ENCODE peak calls at places on chromosomes 7 and 10, in five cellular contexts. G is hypothalamus, A is lower lobe of right lung, Q is ELR, O is fibroblast of the conjunctiva. L is an unnamed sample.

GRCh38 chr10:127875916-127876315 is 16.8 kb downstream of the CLRN3 start:
- DNase-seq in G (no peak), A (no peak), Q (no peak), O (no peak), L (peak; percentile 10)

GRCh38 chr7:1668486-1668931 is 1.6 kb upstream of the ELFN1 start:
- DNase-seq in G (no peak), A (peak; percentile 35), Q (peak; percentile 18), O (no peak), L (no peak)

GRCh38 chr10:127649642-127650041 is 87.3 kb upstream of the FOXI2 start:
- DNase-seq in G (no peak), A (no peak), Q (peak; percentile 0), O (no peak), L (no peak)

GRCh38 chr7:151993977-151994676 is 31.3 kb upstream of the GALNT11 start:
- DNase-seq in G (no peak), A (no peak), Q (no peak), O (no peak), L (peak; percentile 49)

GRCh38 chr7:50562126-50562525 is 3.1 kb downstream of the DDC start:
- DNase-seq in G (no peak), A (no peak), Q (no peak), O (no peak), L (no peak)

GRCh38 chr10:79995979-79996629 is 47.2 kb upstream of the SFTPD start:
- DNase-seq in G (no peak), A (no peak), Q (no peak), O (no peak), L (no peak)

GRCh38 chr10:131211556-131211955 is 100.0 kb downstream of the TCERG1L start:
- DNase-seq in G (no peak), A (no peak), Q (no peak), O (no peak), L (no peak)

GRCh38 chr7:93958651-93959050 is 37.1 kb downstream of the GNG11 start:
- DNase-seq in G (no peak), A (no peak), Q (peak; percentile 38), O (no peak), L (no peak)

GRCh38 chr7:40489844-40490602 is 355.2 kb downstream of the SUGCT start:
- DNase-seq in G (no peak), A (no peak), Q (no peak), O (no peak), L (no peak)

GRCh38 chr10:74917481-74918077 is 91.2 kb downstream of the KAT6B start:
- DNase-seq in G (no peak), A (no peak), Q (peak; percentile 89), O (peak; percentile 22), L (no peak)

GRCh38 chr10:79928028-79928583 is 20.8 kb downstream of the SFTPD start:
- DNase-seq in G (no peak), A (no peak), Q (no peak), O (no peak), L (no peak)

GRCh38 chr7:38299275-38299931 is 26.0 kb upstream of the TARP start:
- DNase-seq in G (no peak), A (no peak), Q (no peak), O (no peak), L (no peak)

GRCh38 chr10:43979551-43979950 is 330.9 kb upstream of the ZNF32 start:
- DNase-seq in G (no peak), A (no peak), Q (no peak), O (no peak), L (no peak)

GRCh38 chr7:24457215-24457549 is 116.1 kb upstream of the PALS2 start:
- DNase-seq in G (no peak), A (no peak), Q (no peak), O (no peak), L (no peak)

GRCh38 chr10:126117196-126117595 is 220.8 kb downstream of the FANK1 start:
- DNase-seq in G (no peak), A (no peak), Q (no peak), O (no peak), L (no peak)

GRCh38 chr7:2523461-2523905 is 3.9 kb downstream of the LFNG start:
- DNase-seq in G (no peak), A (peak; percentile 77), Q (no peak), O (no peak), L (no peak)